ENCODE peak calls at places on chromosome 14, in eight cellular contexts. One of them, this sample, is unnamed.

GRCh38 chr14:87002831-87003230 is 990.2 kb downstream of the GALC start:
- DNase-seq in hepatocyte: no peak
- DNase-seq in GM23338: no peak
- DNase-seq in OCI-LY7: no peak
- DNase-seq in HCT116: no peak
- DNase-seq in SK-N-SH: no peak
- DNase-seq in GM23248: peak; percentile 1
- DNase-seq in neural progenitor cell: no peak
- DNase-seq in this sample: no peak

GRCh38 chr14:91252901-91253794 is 8.6 kb upstream of the GPR68 start:
- DNase-seq in HCT116: no peak
- DNase-seq in hepatocyte: peak; percentile 61
- DNase-seq in GM23248: peak; percentile 70
- DNase-seq in OCI-LY7: peak; percentile 40
- DNase-seq in GM23338: peak; percentile 88
- DNase-seq in SK-N-SH: peak; percentile 79
- DNase-seq in neural progenitor cell: peak; percentile 84
- DNase-seq in this sample: peak; percentile 33

GRCh38 chr14:104689620-104690265 is 325 bp downstream of the INF2 start:
- DNase-seq in SK-N-SH: peak; percentile 81
- DNase-seq in GM23338: no peak
- DNase-seq in neural progenitor cell: no peak
- DNase-seq in GM23248: peak; percentile 66
- DNase-seq in HCT116: no peak
- DNase-seq in hepatocyte: no peak
- DNase-seq in OCI-LY7: peak; percentile 29
- DNase-seq in this sample: peak; percentile 17

GRCh38 chr14:20332386-20332945 is 613 bp downstream of the CCNB1IP1 start:
- DNase-seq in GM23338: peak; percentile 31
- DNase-seq in HCT116: no peak
- DNase-seq in GM23248: peak; percentile 53
- DNase-seq in neural progenitor cell: peak; percentile 22
- DNase-seq in SK-N-SH: peak; percentile 21
- DNase-seq in hepatocyte: peak; percentile 56
- DNase-seq in OCI-LY7: no peak
- DNase-seq in this sample: no peak

GRCh38 chr14:92596328-92596943 is 82.9 kb downstream of the RIN3 start:
- DNase-seq in neural progenitor cell: peak; percentile 41
- DNase-seq in hepatocyte: no peak
- DNase-seq in OCI-LY7: no peak
- DNase-seq in SK-N-SH: no peak
- DNase-seq in GM23338: peak; percentile 52
- DNase-seq in HCT116: no peak
- DNase-seq in GM23248: no peak
- DNase-seq in this sample: no peak

GRCh38 chr14:90508536-90509254 is 111.9 kb downstream of the CALM1 start:
- DNase-seq in GM23338: no peak
- DNase-seq in HCT116: no peak
- DNase-seq in OCI-LY7: no peak
- DNase-seq in hepatocyte: peak; percentile 75
- DNase-seq in GM23248: no peak
- DNase-seq in SK-N-SH: no peak
- DNase-seq in neural progenitor cell: no peak
- DNase-seq in this sample: peak; percentile 70

GRCh38 chr14:31025335-31026075 is at the start of gene AP4S1:
- DNase-seq in SK-N-SH: peak; percentile 65
- DNase-seq in OCI-LY7: peak; percentile 62
- DNase-seq in GM23248: peak; percentile 67
- DNase-seq in HCT116: no peak
- DNase-seq in hepatocyte: peak; percentile 65
- DNase-seq in neural progenitor cell: peak; percentile 69
- DNase-seq in GM23338: peak; percentile 71
- DNase-seq in this sample: peak; percentile 13

GRCh38 chr14:92122761-92123160 is 992 bp downstream of the CPSF2 start:
- DNase-seq in SK-N-SH: no peak
- DNase-seq in GM23338: no peak
- DNase-seq in GM23248: peak; percentile 53
- DNase-seq in OCI-LY7: no peak
- DNase-seq in HCT116: no peak
- DNase-seq in neural progenitor cell: no peak
- DNase-seq in hepatocyte: no peak
- DNase-seq in this sample: no peak

GRCh38 chr14:54000341-54000811 is 43.8 kb upstream of the BMP4 start:
- DNase-seq in OCI-LY7: no peak
- DNase-seq in GM23248: peak; percentile 50
- DNase-seq in GM23338: no peak
- DNase-seq in neural progenitor cell: no peak
- DNase-seq in SK-N-SH: no peak
- DNase-seq in hepatocyte: no peak
- DNase-seq in HCT116: no peak
- DNase-seq in this sample: no peak

GRCh38 chr14:39395555-39396254 is 36.5 kb downstream of the FBXO33 start:
- DNase-seq in hepatocyte: no peak
- DNase-seq in neural progenitor cell: no peak
- DNase-seq in GM23338: no peak
- DNase-seq in OCI-LY7: no peak
- DNase-seq in HCT116: no peak
- DNase-seq in GM23248: peak; percentile 34
- DNase-seq in SK-N-SH: no peak
- DNase-seq in this sample: peak; percentile 29

GRCh38 chr14:74425525-74426201 is 347 bp downstream of the SYNDIG1L start:
- DNase-seq in hepatocyte: peak; percentile 73
- DNase-seq in SK-N-SH: peak; percentile 83
- DNase-seq in GM23338: peak; percentile 80
- DNase-seq in GM23248: peak; percentile 55
- DNase-seq in neural progenitor cell: peak; percentile 92
- DNase-seq in OCI-LY7: no peak
- DNase-seq in HCT116: no peak
- DNase-seq in this sample: peak; percentile 30

GRCh38 chr14:50740858-50741257 is 72.8 kb upstream of the SAV1 start:
- DNase-seq in neural progenitor cell: no peak
- DNase-seq in OCI-LY7: no peak
- DNase-seq in HCT116: no peak
- DNase-seq in GM23338: no peak
- DNase-seq in GM23248: peak; percentile 20
- DNase-seq in SK-N-SH: no peak
- DNase-seq in hepatocyte: no peak
- DNase-seq in this sample: no peak

GRCh38 chr14:50668852-50669194 is 717 bp upstream of the SAV1 start:
- DNase-seq in OCI-LY7: no peak
- DNase-seq in GM23248: no peak
- DNase-seq in hepatocyte: no peak
- DNase-seq in GM23338: no peak
- DNase-seq in SK-N-SH: no peak
- DNase-seq in HCT116: no peak
- DNase-seq in neural progenitor cell: no peak
- DNase-seq in this sample: no peak

GRCh38 chr14:97390031-97390729 is 593.0 kb downstream of the VRK1 start:
- DNase-seq in SK-N-SH: no peak
- DNase-seq in GM23338: no peak
- DNase-seq in HCT116: no peak
- DNase-seq in neural progenitor cell: no peak
- DNase-seq in hepatocyte: no peak
- DNase-seq in OCI-LY7: no peak
- DNase-seq in GM23248: no peak
- DNase-seq in this sample: no peak

GRCh38 chr14:31059152-31059924 is 33.2 kb upstream of the STRN3 start:
- DNase-seq in SK-N-SH: no peak
- DNase-seq in GM23248: peak; percentile 85
- DNase-seq in GM23338: peak; percentile 34
- DNase-seq in HCT116: no peak
- DNase-seq in neural progenitor cell: peak; percentile 37
- DNase-seq in OCI-LY7: no peak
- DNase-seq in hepatocyte: peak; percentile 60
- DNase-seq in this sample: peak; percentile 33

GRCh38 chr14:23929822-23930294 is 23.7 kb upstream of the DHRS4 start:
- DNase-seq in GM23248: peak; percentile 71
- DNase-seq in SK-N-SH: peak; percentile 81
- DNase-seq in neural progenitor cell: peak; percentile 87
- DNase-seq in GM23338: peak; percentile 94
- DNase-seq in OCI-LY7: peak; percentile 81
- DNase-seq in HCT116: peak; percentile 59
- DNase-seq in hepatocyte: peak; percentile 87
- DNase-seq in this sample: peak; percentile 86

GRCh38 chr14:50797250-50798047 is 33.5 kb downstream of the NIN start:
- DNase-seq in SK-N-SH: no peak
- DNase-seq in neural progenitor cell: no peak
- DNase-seq in OCI-LY7: no peak
- DNase-seq in GM23248: no peak
- DNase-seq in hepatocyte: no peak
- DNase-seq in HCT116: no peak
- DNase-seq in GM23338: no peak
- DNase-seq in this sample: no peak

GRCh38 chr14:80621701-80622100 is 319.8 kb downstream of the CEP128 start:
- DNase-seq in HCT116: peak; percentile 16
- DNase-seq in SK-N-SH: no peak
- DNase-seq in neural progenitor cell: no peak
- DNase-seq in GM23248: peak; percentile 75
- DNase-seq in OCI-LY7: no peak
- DNase-seq in GM23338: no peak
- DNase-seq in hepatocyte: no peak
- DNase-seq in this sample: peak; percentile 84
- H3K4me2 ChIP-seq in HCT116: peak overlapping the region; percentile 49
- H3K4me2 ChIP-seq in SK-N-SH: no peak overlapping the region
- H3K4me2 ChIP-seq in neural progenitor cell: no peak overlapping the region
- H3K4me2 ChIP-seq in GM23248: peak overlapping the region; percentile 47
- H3K4me2 ChIP-seq in OCI-LY7: no peak overlapping the region
- H3K4me2 ChIP-seq in GM23338: no peak overlapping the region
- H3K4me2 ChIP-seq in hepatocyte: no peak overlapping the region
- H3K4me2 ChIP-seq in this sample: peak overlapping the region; percentile 52

DNA sequence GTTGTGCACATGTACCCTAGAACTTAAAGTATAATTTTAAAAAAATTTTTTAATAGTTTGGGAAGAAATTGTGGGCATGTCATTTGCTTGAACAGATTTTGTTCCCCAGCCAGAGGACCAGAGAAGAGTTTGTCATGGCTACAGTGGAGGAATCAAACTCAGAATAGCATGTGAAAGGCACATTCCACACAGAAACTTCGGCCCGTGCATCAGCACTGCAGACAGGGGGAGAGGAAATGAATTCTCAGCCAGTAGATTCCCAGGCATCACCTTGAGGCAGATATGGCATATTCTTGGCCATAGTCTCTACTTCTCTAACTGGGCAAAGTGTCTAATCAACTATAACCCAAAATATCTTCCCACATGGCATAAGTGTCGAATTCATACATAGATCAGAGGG is 153.3 kb downstream of the PRKCH start:
- DNase-seq in HCT116: no peak
- DNase-seq in SK-N-SH: no peak
- DNase-seq in GM23338: no peak
- DNase-seq in hepatocyte: no peak
- DNase-seq in OCI-LY7: no peak
- DNase-seq in neural progenitor cell: no peak
- DNase-seq in GM23248: no peak
- DNase-seq in this sample: no peak
- TF ChIP-seq EZH2phosphoT487 in HCT116: no peak
- TF ChIP-seq EZH2phosphoT487 in SK-N-SH: no peak
- TF ChIP-seq EZH2phosphoT487 in GM23338: no peak
- TF ChIP-seq EZH2phosphoT487 in hepatocyte: no peak
- TF ChIP-seq EZH2phosphoT487 in OCI-LY7: no peak
- TF ChIP-seq EZH2phosphoT487 in neural progenitor cell: no peak
- TF ChIP-seq EZH2phosphoT487 in GM23248: no peak
- TF ChIP-seq EZH2phosphoT487 in this sample: no peak

DNA sequence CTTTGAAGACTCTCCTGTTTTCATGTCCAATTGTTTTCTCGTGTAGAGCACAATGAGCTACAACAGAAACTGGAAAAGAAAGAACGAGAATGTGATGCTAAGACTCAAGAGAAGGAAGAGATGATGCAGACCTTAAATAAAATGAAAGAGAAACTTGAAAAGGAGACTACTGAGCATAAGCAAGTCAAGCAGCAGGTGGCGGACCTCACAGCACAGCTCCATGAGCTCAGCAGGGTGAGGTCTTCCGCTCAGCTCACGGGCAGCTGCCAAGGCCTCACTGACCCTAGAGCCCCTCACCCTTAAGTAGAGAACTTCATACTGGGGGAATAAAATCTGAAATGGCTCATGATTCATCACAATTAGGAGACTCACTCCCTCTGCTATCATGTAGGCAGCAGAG is 134.7 kb downstream of the GPR135 start:
- DNase-seq in hepatocyte: no peak
- DNase-seq in GM23338: peak; percentile 24
- DNase-seq in GM23248: no peak
- DNase-seq in SK-N-SH: no peak
- DNase-seq in HCT116: no peak
- DNase-seq in neural progenitor cell: no peak
- DNase-seq in OCI-LY7: peak; percentile 64
- DNase-seq in this sample: no peak
- H3K4me2 ChIP-seq in hepatocyte: no peak overlapping the region
- H3K4me2 ChIP-seq in GM23338: peak overlapping the region; percentile 53
- H3K4me2 ChIP-seq in GM23248: no peak overlapping the region
- H3K4me2 ChIP-seq in SK-N-SH: no peak overlapping the region
- H3K4me2 ChIP-seq in HCT116: no peak overlapping the region
- H3K4me2 ChIP-seq in neural progenitor cell: peak overlapping the region; percentile 16
- H3K4me2 ChIP-seq in OCI-LY7: peak overlapping the region; percentile 53
- H3K4me2 ChIP-seq in this sample: no peak overlapping the region

GRCh38 chr14:103629503-103630121 is 601 bp downstream of the KLC1 start:
- DNase-seq in HCT116: no peak
- DNase-seq in GM23248: peak; percentile 70
- DNase-seq in SK-N-SH: peak; percentile 87
- DNase-seq in GM23338: peak; percentile 73
- DNase-seq in neural progenitor cell: peak; percentile 85
- DNase-seq in hepatocyte: peak; percentile 60
- DNase-seq in OCI-LY7: peak; percentile 47
- DNase-seq in this sample: peak; percentile 28

GRCh38 chr14:103634156-103634555 is 5.1 kb downstream of the KLC1 start:
- DNase-seq in hepatocyte: no peak
- DNase-seq in neural progenitor cell: no peak
- DNase-seq in HCT116: no peak
- DNase-seq in GM23338: no peak
- DNase-seq in SK-N-SH: no peak
- DNase-seq in OCI-LY7: no peak
- DNase-seq in GM23248: peak; percentile 66
- DNase-seq in this sample: peak; percentile 16

GRCh38 chr14:103628684-103629502 is at the start of gene KLC1:
- DNase-seq in SK-N-SH: peak; percentile 97
- DNase-seq in hepatocyte: peak; percentile 90
- DNase-seq in GM23338: peak; percentile 86
- DNase-seq in HCT116: peak; percentile 31
- DNase-seq in GM23248: peak; percentile 89
- DNase-seq in OCI-LY7: peak; percentile 79
- DNase-seq in neural progenitor cell: peak; percentile 89
- DNase-seq in this sample: peak; percentile 58

GRCh38 chr14:103630364-103631108 is 1.5 kb downstream of the KLC1 start:
- DNase-seq in HCT116: no peak
- DNase-seq in neural progenitor cell: no peak
- DNase-seq in hepatocyte: no peak
- DNase-seq in OCI-LY7: no peak
- DNase-seq in GM23248: peak; percentile 70
- DNase-seq in GM23338: no peak
- DNase-seq in SK-N-SH: no peak
- DNase-seq in this sample: peak; percentile 47

DNA sequence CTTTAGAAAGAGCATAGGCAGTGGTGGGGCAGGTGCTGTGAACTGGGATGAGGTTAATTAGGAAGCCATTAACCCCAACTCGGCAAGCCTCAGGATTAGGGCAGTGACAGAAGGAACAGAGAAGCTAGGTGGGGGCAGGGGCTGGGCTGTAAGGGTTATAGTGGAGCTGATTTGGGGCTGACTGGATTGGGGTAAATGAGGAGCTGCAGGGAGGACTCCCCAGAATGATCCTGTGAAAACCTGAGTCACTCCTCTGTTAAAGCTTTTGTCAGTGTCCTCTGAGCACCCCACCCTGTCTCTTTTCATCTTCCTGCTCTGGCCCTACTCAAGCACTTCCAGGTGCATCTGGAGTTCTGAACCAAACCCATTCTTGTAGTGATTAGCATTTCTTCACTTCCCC is 4.4 kb downstream of the KLC1 start:
- DNase-seq in SK-N-SH: no peak
- DNase-seq in GM23248: peak; percentile 27
- DNase-seq in GM23338: no peak
- DNase-seq in hepatocyte: no peak
- DNase-seq in HCT116: no peak
- DNase-seq in neural progenitor cell: peak; percentile 34
- DNase-seq in OCI-LY7: no peak
- DNase-seq in this sample: no peak
- TF ChIP-seq EZH2phosphoT487 in SK-N-SH: no peak
- TF ChIP-seq EZH2phosphoT487 in GM23248: no peak
- TF ChIP-seq EZH2phosphoT487 in GM23338: no peak
- TF ChIP-seq EZH2phosphoT487 in hepatocyte: no peak
- TF ChIP-seq EZH2phosphoT487 in HCT116: no peak
- TF ChIP-seq EZH2phosphoT487 in neural progenitor cell: no peak
- TF ChIP-seq EZH2phosphoT487 in OCI-LY7: no peak
- TF ChIP-seq EZH2phosphoT487 in this sample: no peak

This sample was measured in PC-3.